ENCODE peak calls at places on chromosomes 11 and 22, in nine cellular contexts. J is adrenal gland; D is sigmoid colon; H is PC-3; M is suprapubic skin; Z is H1; E is mammary epithelial cell; T is CD4-positive, alpha-beta memory T cell; B is colonic mucosa. Q is an unnamed sample. For H3K9me3 and H3K27me3, the result is how much of the 10 kb centered on the place peaks cover.

GRCh38 chr22:37090920-37091688 is 18.4 kb downstream of the TMPRSS6 start:
- DNase-seq in Z (no peak), J (no peak), D (no peak), M (no peak), H (no peak), E (no peak), T (no peak), B (no peak), Q (no peak)

GRCh38 chr11:7672960-7673723 is at the start of gene CYB5R2:
- DNase-seq in T (no peak), H (no peak), M (no peak), Z (no peak), D (peak), J (peak), E (no peak), B (peak), Q (peak)

GRCh38 chr11:130237282-130238006 is 77.3 kb downstream of the ZBTB44 start:
- DNase-seq in D (no peak), J (no peak), T (no peak), H (no peak), E (no peak), M (no peak), Z (no peak), B (no peak), Q (no peak)

GRCh38 chr11:69889400-69890372 is 70.5 kb upstream of the FGF3 start:
- DNase-seq in B (no peak), T (no peak), H (no peak), Z (no peak), D (no peak), E (no peak), J (no peak), M (no peak), Q (no peak)

GRCh38 chr11:365831-366230 is 3.5 kb upstream of the B4GALNT4 start:
- DNase-seq in B (no peak), J (no peak), M (no peak), D (no peak), H (no peak), T (no peak), E (no peak), Z (no peak), Q (no peak)

GRCh38 chr22:25368271-25368670 is 148.8 kb downstream of the CRYBB2 start:
- DNase-seq in D (no peak), Z (no peak), B (peak), J (peak), T (no peak), E (no peak), H (peak), M (no peak), Q (peak)

GRCh38 chr22:39293766-39294368 is 25.6 kb downstream of the RPL3 start:
- DNase-seq in Z (no peak), D (no peak), T (no peak), M (no peak), J (no peak), B (no peak), E (no peak), H (peak), Q (no peak)

GRCh38 chr11:116861539-116861938 is 24.1 kb upstream of the APOA1 start:
- DNase-seq in M (no peak), E (peak), T (no peak), J (no peak), D (no peak), H (peak), Z (no peak), B (no peak), Q (peak)

GRCh38 chr11:69364901-69365300 is 70.9 kb downstream of the MYEOV start:
- DNase-seq in M (no peak), E (no peak), H (peak), J (no peak), Z (no peak), T (no peak), D (no peak), B (no peak), Q (no peak)

GRCh38 chr11:83174008-83174407 is 17.1 kb downstream of the PCF11 start:
- DNase-seq in B (no peak), H (no peak), E (no peak), M (no peak), J (no peak), Z (no peak), T (no peak), D (no peak), Q (no peak)

GRCh38 chr11:112795142-112795815 is 165.9 kb upstream of the NCAM1 start:
- DNase-seq in J (peak), D (no peak), B (peak), H (peak), Z (peak), M (no peak), E (peak), T (no peak), Q (peak)

GRCh38 chr11:6402061-6402470 is 11.8 kb downstream of the SMPD1 start:
- DNase-seq in B (no peak), T (no peak), H (no peak), Z (no peak), J (no peak), M (no peak), D (no peak), E (no peak), Q (no peak)

GRCh38 chr11:123139206-123139605 is 55.8 kb downstream of the CLMP start:
- DNase-seq in J (no peak), D (no peak), T (no peak), H (no peak), E (no peak), M (no peak), Z (no peak), B (no peak), Q (no peak)

GRCh38 chr11:76376746-76377558 is 4.0 kb downstream of the THAP12 start:
- DNase-seq in Z (no peak), T (no peak), M (no peak), J (no peak), B (no peak), D (no peak), E (no peak), H (no peak), Q (no peak)
- H3K4me3 ChIP-seq in Z (no peak), T (no peak), M (no peak), J (no peak), B (no peak), D (no peak), E (no peak), H (no peak), Q (no peak)

DNA sequence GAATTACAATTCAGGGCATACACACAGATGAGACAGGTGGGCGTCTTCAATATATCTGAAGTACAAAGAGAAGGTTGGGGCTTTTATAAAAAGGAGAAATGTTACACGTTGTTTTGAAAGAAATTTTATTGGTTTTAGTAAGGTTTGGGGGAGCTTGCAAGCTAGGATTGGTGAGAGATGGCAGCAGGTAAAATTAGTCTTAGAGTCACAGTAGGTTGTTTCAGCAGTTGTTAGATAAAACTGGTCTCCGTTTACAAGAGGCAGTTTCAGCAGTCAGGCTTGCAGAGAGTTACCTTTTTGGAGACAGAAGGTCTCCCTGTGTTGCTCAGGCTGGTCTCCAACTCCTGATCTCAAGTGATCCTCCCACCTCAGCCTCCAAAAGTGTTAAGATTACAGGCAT is 2.4 kb upstream of the SAAL1 start:
- DNase-seq in H (no peak), M (no peak), T (no peak), B (no peak), D (no peak), J (no peak), E (no peak), Z (no peak), Q (no peak)
- H3K9me3 ChIP-seq in H (under half), M (under half), T (under half), B (under half), D (under half), J (under half), E (under half), Z (under half), Q (under half)

DNA sequence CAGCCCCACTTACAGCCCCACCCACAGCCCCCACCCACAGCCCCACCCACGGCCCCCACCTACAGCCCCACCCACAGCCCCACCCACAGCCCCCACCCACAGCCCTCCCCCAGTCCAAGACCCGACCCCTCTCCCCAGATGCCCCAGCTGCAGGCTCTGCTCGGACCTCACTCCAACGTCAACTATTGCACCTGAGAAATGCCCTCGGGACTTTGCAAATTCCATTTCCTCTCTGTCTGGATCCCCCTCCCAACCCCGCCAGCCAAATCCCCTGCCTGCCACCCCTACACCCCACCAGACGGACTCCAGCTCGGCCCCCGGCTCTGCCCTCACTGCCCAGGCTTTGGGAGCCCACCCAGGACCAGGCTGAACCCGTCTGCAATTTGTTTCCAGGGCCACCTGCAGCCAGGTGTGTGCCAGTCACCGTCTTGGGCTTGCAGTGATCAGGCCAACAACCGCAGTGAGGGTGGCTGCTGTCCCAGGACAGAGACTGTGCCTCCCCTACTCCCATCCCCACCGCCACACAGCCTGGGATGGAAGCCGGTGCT is 662.8 kb downstream of the BRD1 start:
- DNase-seq in B (no peak), D (no peak), T (no peak), H (no peak), M (no peak), Z (no peak), E (no peak), J (no peak), Q (no peak)
- H3K27me3 ChIP-seq in B (under half), D (under half), T (under half), H (under half), M (under half), Z (under half), E (under half), J (under half), Q (under half)

GRCh38 chr22:27203276-27203660 is 545.9 kb downstream of the MIAT start:
- DNase-seq in D (no peak), Z (no peak), M (no peak), J (no peak), B (no peak), T (no peak), H (no peak), E (no peak), Q (no peak)
- H3K4me3 ChIP-seq in D (no peak), Z (no peak), M (no peak), J (no peak), B (no peak), T (no peak), H (peak), E (no peak), Q (no peak)

DNA sequence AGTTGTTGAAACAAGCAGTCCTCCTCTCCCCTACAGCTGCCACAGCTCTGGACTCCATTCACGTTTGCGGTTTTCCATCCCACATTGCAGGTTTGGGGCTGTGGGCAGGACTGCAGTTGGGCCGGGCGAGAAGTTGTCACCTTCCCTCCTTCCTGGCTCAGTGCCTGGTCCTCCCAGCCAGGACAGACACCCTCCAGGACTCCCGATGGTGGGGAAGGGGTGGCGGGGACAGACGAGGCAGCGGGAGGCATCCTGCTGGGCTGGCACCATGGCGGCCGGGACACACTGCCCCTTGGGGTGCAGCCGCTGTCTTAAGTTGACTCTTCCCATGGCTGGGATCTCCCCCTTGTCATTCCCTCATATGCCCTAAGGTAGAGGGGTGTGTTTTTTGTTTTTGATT is 615.2 kb downstream of the BRD1 start:
- DNase-seq in M (peak), Z (no peak), E (no peak), D (peak), H (no peak), J (no peak), B (no peak), T (no peak), Q (no peak)
- H3K9me3 ChIP-seq in M (under half), Z (under half), E (half or more), D (under half), H (under half), J (under half), B (under half), T (under half), Q (under half)

GRCh38 chr11:3102641-3102921 is 45.4 kb upstream of the CARS1 start:
- DNase-seq in B (no peak), D (peak), E (no peak), T (no peak), M (peak), H (no peak), J (no peak), Z (no peak), Q (no peak)
- H3K27me3 ChIP-seq in B (under half), D (under half), E (under half), T (under half), M (under half), H (under half), J (under half), Z (under half), Q (under half)

DNA sequence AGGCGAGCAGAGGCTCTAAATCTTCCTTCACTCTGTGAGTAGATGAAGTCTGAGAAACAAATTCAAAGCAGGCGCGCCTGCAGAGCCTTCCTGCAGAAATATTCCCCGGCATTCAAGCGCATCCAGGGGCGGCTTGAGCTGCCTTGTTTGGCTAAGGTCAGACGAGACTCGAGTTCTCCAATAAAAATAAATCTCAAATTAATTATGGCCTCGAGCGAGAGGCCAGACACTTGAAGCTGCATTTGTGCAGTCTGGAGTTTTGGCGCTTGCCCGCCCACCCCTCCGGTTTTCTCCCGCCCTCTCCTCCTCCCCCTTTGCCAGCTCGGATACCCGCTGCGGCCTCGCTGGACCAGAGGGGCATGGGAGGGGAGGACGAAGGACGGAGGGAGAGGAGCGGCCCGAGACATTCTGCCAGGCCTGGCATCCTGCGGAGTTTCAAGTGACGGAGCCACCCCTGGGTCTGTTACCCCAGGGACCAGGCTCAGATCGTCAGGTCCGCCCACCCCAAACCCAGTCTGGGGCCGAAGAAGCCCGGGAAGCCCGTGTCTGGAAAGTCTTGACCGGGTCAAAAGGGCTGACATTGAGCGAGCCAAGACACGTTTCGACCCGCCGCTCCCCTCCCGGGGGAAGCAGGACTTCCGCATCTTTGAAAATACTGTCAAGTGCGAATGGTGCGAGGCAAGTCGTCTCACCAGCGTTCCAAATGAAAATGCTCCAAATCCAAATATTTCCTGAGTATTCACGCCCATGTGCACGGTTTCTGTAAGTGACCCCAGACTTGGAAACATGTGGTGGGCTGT is 3.7 kb upstream of the FLI1 start:
- DNase-seq in J (no peak), T (no peak), E (no peak), H (no peak), Z (no peak), D (no peak), B (no peak), M (no peak), Q (no peak)
- H3K4me3 ChIP-seq in J (no peak), T (no peak), E (no peak), H (no peak), Z (peak), D (peak), B (no peak), M (peak), Q (no peak)

DNA sequence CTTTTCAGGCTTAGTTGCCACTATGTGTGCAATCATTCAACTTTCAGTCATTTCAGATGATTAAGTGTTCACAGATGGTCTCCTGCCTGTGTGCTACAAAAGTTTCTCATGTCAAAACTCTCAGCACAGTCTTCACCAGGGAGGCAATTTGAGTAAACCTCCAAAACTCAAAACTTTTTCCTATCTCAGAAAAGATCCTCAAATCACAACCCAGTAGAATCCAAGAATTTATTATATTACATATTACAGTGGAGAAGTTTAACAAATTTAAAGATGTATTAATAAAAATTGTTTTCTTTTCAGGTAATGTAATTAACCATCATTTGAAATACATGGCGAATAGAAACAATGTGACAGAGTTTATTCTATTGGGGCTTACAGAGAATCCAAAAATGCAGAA is at the start of gene OR4C13:
- DNase-seq in B (no peak), T (no peak), H (no peak), E (no peak), J (no peak), M (no peak), Z (no peak), D (no peak), Q (no peak)
- H3K9me3 ChIP-seq in B (under half), T (under half), H (under half), E (under half), J (under half), M (under half), Z (under half), D (under half), Q (under half)

GRCh38 chr11:11125618-11126017 is 227.4 kb downstream of the CSNK2A3 start:
- DNase-seq in H (no peak), Z (no peak), T (no peak), J (no peak), D (no peak), M (no peak), E (no peak), B (no peak), Q (no peak)

DNA sequence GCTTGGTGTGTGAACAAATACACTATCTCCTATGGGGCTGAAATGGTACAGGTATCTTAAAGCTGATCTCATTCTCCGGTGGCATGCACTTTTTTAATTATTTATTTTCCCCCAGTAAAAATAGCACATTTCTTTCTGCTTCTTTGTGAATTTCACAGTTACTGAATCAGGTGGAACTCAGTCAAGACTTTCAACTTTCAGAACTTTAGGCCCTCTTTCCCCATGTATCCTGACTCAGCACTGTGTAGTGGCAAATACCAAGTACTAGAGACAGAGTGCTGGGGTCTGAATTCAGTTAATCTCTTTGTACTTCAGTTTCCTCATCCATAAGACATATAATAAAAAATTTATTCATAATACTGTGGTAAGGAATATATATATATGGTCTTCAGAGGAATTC is 223.9 kb downstream of the CSNK2A3 start:
- DNase-seq in E (no peak), T (no peak), D (no peak), Z (no peak), J (no peak), B (no peak), H (no peak), M (no peak), Q (no peak)
- H3K27me3 ChIP-seq in E (under half), T (under half), D (under half), Z (under half), J (under half), B (under half), H (half or more), M (under half), Q (under half)